ENCODE peak calls at places on chromosomes 4 and X, in ten cellular contexts. Y is IMR-90, I is pancreas, G is spleen, J is fibroblast of lung, W is H9, P is upper lobe of left lung, C is ascending aorta, H is PC-3, M is ovary. X is an unnamed sample.

GRCh38 chr4:57078685-57079521 is 31.3 kb downstream of the IGFBP7 start:
- DNase-seq in G (no peak), I (no peak), C (no peak), H (no peak), M (no peak), P (no peak), J (peak; percentile 91), W (peak; percentile 80), Y (no peak), X (no peak)

GRCh38 chrX:94454606-94455005 is 780.6 kb downstream of the FAM133A start:
- DNase-seq in Y (no peak), I (no peak), M (no peak), P (no peak), G (no peak), W (no peak), J (no peak), H (no peak), C (no peak), X (no peak)

GRCh38 chr4:115292320-115293092 is 179.1 kb upstream of the NDST4 start:
- DNase-seq in M (no peak), H (no peak), G (no peak), J (no peak), W (no peak), Y (no peak), C (no peak), P (no peak), I (no peak), X (no peak)

GRCh38 chrX:3345281-3346081 is 971 bp downstream of the MXRA5 start:
- DNase-seq in G (peak; percentile 76), M (peak; percentile 23), Y (no peak), C (no peak), J (peak; percentile 56), P (peak; percentile 83), I (peak; percentile 90), W (peak; percentile 61), H (no peak), X (peak; percentile 67)

GRCh38 chrX:11756354-11757318 is 1.4 kb upstream of the MSL3 start:
- DNase-seq in I (no peak), J (peak; percentile 27), P (no peak), H (peak; percentile 56), C (no peak), M (no peak), G (no peak), Y (no peak), W (no peak), X (no peak)

GRCh38 chr4:179855471-179855870 is 2387.7 kb upstream of the TENM3 start:
- DNase-seq in J (peak; percentile 2), H (peak; percentile 19), C (no peak), P (no peak), G (no peak), W (no peak), M (no peak), Y (peak; percentile 57), I (no peak), X (no peak)

GRCh38 chrX:30283456-30284200 is 25.6 kb downstream of the NR0B1 start:
- DNase-seq in H (peak; percentile 91), P (no peak), C (no peak), M (no peak), Y (peak; percentile 93), I (no peak), W (no peak), J (peak; percentile 91), G (no peak), X (no peak)

GRCh38 chr4:16026155-16026761 is 57.6 kb downstream of the PROM1 start:
- DNase-seq in M (no peak), I (no peak), J (peak; percentile 54), C (no peak), W (no peak), Y (peak; percentile 61), H (peak; percentile 78), P (no peak), G (no peak), X (no peak)

GRCh38 chr4:42149004-42149403 is 3.5 kb downstream of the BEND4 start:
- DNase-seq in G (no peak), I (no peak), J (no peak), W (no peak), P (no peak), C (no peak), M (no peak), Y (no peak), H (no peak), X (no peak)

GRCh38 chr4:47120783-47121182 is 89.4 kb downstream of the GABRB1 start:
- DNase-seq in C (no peak), G (no peak), Y (no peak), M (no peak), J (no peak), W (no peak), I (no peak), P (no peak), H (no peak), X (no peak)

GRCh38 chr4:47122592-47123291 is 91.4 kb downstream of the GABRB1 start:
- DNase-seq in I (no peak), M (no peak), G (no peak), H (peak; percentile 72), Y (peak; percentile 81), P (no peak), W (peak; percentile 77), C (peak; percentile 65), J (peak; percentile 70), X (no peak)

DNA sequence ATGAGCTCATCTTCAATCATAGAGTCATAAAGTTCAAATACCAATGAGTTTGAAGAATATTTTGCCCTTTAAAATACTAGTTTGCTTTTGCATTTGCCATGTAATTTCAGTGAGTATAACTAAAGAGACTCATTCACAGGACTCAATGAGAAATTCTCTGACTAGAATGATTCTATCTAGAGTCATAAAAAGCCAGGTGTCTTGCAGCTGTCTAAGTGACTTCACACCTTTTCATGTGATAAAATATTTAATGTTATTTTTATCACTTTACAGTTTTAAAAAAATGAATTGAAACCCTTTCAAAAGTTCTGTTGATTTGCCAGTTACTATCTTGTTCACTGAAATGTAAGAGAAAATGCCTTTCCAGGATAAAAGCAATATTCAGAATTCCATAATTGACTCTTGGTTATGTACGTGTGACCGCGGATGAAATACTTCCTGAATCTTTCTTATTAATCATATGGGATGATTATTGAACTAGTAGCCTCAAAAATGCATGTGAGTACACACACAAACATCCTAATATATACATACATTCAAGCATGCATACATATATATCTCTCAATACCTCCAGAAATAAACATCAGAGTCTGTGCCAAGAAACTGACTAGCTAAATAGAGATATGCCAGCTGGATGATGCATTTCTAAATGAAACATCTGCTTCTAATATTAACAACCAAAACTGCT is 87.0 kb downstream of the GABRB1 start:
- DNase-seq in Y (peak; percentile 81), C (no peak), W (no peak), J (no peak), H (no peak), M (no peak), P (no peak), G (no peak), I (no peak), X (no peak)
- H3K4me1 ChIP-seq in Y (peaks cover 2% of the 10 kb centered on the region), C (no peaks in the 10 kb centered on the region), W (no peaks in the 10 kb centered on the region), J (no peaks in the 10 kb centered on the region), H (no peaks in the 10 kb centered on the region), M (no peaks in the 10 kb centered on the region), P (no peaks in the 10 kb centered on the region), G (no peaks in the 10 kb centered on the region), I (no peaks in the 10 kb centered on the region), X (no peaks in the 10 kb centered on the region)

DNA sequence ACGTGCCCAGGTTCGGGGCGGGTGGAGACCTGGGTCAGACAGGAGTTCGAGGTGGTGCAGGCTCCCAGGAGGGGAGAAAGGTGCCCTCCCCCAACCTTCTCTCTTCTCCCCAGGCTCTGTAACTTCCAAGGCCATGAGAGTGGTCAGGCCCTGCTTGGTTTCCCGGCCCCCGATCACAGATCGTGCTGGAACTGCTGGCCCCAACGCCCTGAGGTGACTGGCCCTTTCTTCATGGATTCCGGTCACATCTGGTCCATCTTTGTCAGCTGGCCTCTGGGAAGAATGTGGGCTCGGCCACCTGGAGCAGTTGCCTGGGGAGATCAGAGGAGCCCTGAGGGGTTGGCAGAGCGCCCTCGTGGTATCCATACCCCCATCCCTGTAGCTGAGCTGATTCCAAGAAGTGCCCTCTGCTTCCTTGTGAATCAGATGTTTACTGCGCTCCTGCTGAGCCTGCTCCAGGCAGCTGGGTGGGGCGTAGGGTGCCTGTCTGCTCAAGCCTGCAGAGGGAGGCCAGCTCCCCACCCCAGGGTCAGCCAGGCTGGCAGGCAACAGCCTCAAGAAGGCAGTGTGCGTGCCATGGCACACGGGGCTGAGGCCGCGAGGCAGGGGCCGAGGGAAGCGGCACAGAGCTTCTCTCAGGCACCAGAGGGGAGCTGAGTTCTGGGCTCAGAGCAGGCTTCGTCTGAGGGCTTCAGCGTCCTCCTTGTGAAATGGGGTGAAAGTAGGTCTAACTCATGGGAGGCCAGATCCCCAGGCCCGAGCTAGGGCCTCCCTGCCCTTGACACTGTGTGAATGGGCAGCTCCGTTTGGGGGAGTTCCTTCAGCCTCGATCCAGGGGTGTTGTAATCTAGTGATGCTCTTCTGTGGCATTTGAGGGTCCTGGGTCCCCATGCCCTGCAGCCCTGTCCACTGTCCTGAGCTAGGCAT is 3.6 kb downstream of the SH3BP2 start:
- DNase-seq in M (peak; percentile 43), Y (peak; percentile 52), J (peak; percentile 67), P (peak; percentile 69), H (peak; percentile 58), C (peak; percentile 62), I (peak; percentile 96), G (peak; percentile 83), W (no peak), X (peak; percentile 70)
- TF ChIP-seq CTCF in M (no peak), Y (no peak), J (no peak), P (no peak), H (no peak), C (no peak), I (no peak), G (no peak), W (no peak), X (no peak)

DNA sequence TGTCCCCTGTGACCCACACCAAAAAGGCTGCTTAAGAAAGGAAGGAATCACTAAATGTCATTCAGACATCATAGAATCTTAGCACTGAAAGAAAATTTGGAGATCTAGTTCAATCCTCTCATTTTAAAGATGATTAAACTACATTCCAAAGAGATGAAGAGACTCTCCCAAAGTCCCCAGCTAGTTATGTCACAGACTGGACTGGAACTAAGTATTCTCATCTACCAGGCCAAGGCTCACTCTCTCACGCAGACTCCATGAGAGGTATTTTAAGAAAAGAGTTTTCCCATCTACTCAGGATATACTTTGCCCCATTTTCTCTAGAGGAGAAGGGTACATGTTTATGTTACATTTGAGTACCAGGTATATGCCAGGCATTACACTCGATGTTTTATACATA is 6.9 kb downstream of the FABP2 start:
- DNase-seq in G (no peak), H (no peak), M (no peak), W (no peak), I (no peak), Y (peak; percentile 12), C (no peak), P (no peak), J (no peak), X (no peak)
- H3K27ac ChIP-seq in G (no peak overlapping the region), H (no peak overlapping the region), M (no peak overlapping the region), W (no peak overlapping the region), I (no peak overlapping the region), Y (no peak overlapping the region), C (peak overlapping the region; percentile 42), P (no peak overlapping the region), J (no peak overlapping the region), X (no peak overlapping the region)

DNA sequence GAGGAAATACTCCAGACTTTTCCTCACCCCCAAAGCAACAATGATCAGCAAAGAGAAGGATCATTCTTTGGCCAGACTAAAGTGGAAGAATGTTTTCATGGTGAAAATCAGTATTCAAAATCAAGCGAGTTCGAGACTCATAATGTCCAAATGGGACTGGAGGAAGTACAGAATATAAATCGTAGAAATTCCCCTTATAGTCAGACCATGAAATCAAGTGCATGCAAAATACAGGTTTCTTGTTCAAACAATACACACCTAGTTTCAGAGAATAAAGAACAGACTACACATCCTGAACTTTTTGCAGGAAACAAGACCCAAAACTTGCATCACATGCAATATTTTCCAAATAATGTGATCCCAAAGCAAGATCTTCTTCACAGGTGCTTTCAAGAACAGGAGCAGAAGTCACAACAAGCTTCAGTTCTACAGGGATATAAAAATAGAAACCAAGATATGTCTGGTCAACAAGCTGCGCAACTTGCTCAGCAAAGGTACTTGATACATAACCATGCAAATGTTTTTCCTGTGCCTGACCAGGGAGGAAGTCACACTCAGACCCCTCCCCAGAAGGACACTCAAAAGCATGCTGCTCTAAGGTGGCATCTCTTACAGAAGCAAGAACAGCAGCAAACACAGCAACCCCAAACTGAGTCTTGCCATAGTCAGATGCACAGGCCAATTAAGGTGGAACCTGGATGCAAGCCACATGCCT is 89.7 kb downstream of the TET2 start:
- DNase-seq in J (no peak), M (no peak), P (no peak), C (no peak), H (no peak), W (no peak), I (no peak), Y (no peak), G (no peak), X (no peak)
- H3K4me1 ChIP-seq in J (no peaks in the 10 kb centered on the region), M (peaks cover 2% of the 10 kb centered on the region), P (no peaks in the 10 kb centered on the region), C (no peaks in the 10 kb centered on the region), H (no peaks in the 10 kb centered on the region), W (no peaks in the 10 kb centered on the region), I (no peaks in the 10 kb centered on the region), Y (peaks cover 3% of the 10 kb centered on the region), G (peaks cover 4% of the 10 kb centered on the region), X (no peaks in the 10 kb centered on the region)